ENCODE peak calls at places on chromosome 7, in eight cellular contexts. One of them, this sample, is unnamed.

GRCh38 chr7:143417734-143418378 is 9.2 kb upstream of the EPHA1 start:
- DNase-seq in tibial nerve: no peak
- DNase-seq in adrenal gland: no peak
- DNase-seq in heart left ventricle: no peak
- DNase-seq in IMR-90: peak; percentile 26
- DNase-seq in upper lobe of left lung: no peak
- DNase-seq in testis: no peak
- DNase-seq in K562: no peak
- DNase-seq in this sample: no peak

GRCh38 chr7:140867467-140868314 is 57.0 kb downstream of the BRAF start:
- DNase-seq in tibial nerve: no peak
- DNase-seq in adrenal gland: no peak
- DNase-seq in heart left ventricle: no peak
- DNase-seq in IMR-90: no peak
- DNase-seq in upper lobe of left lung: no peak
- DNase-seq in testis: no peak
- DNase-seq in K562: no peak
- DNase-seq in this sample: no peak

GRCh38 chr7:110835209-110835608 is 255.7 kb upstream of the LRRN3 start:
- DNase-seq in tibial nerve: no peak
- DNase-seq in adrenal gland: peak; percentile 40
- DNase-seq in heart left ventricle: no peak
- DNase-seq in IMR-90: no peak
- DNase-seq in upper lobe of left lung: no peak
- DNase-seq in testis: no peak
- DNase-seq in K562: no peak
- DNase-seq in this sample: no peak

GRCh38 chr7:116399808-116400207 is 99.7 kb upstream of the CAV2 start:
- DNase-seq in tibial nerve: no peak
- DNase-seq in adrenal gland: no peak
- DNase-seq in heart left ventricle: no peak
- DNase-seq in IMR-90: peak; percentile 64
- DNase-seq in upper lobe of left lung: no peak
- DNase-seq in testis: no peak
- DNase-seq in K562: no peak
- DNase-seq in this sample: no peak

GRCh38 chr7:34070486-34071323 is 165.4 kb downstream of the BMPER start:
- DNase-seq in tibial nerve: no peak
- DNase-seq in adrenal gland: no peak
- DNase-seq in heart left ventricle: no peak
- DNase-seq in IMR-90: peak; percentile 82
- DNase-seq in upper lobe of left lung: no peak
- DNase-seq in testis: no peak
- DNase-seq in K562: no peak
- DNase-seq in this sample: no peak

GRCh38 chr7:118104812-118105441 is 79.0 kb upstream of the LSM8 start:
- DNase-seq in tibial nerve: no peak
- DNase-seq in adrenal gland: no peak
- DNase-seq in heart left ventricle: no peak
- DNase-seq in IMR-90: peak; percentile 40
- DNase-seq in upper lobe of left lung: no peak
- DNase-seq in testis: no peak
- DNase-seq in K562: no peak
- DNase-seq in this sample: peak; percentile 14

GRCh38 chr7:21941570-21942224 is 4.0 kb downstream of the CDCA7L start:
- DNase-seq in tibial nerve: no peak
- DNase-seq in adrenal gland: no peak
- DNase-seq in heart left ventricle: no peak
- DNase-seq in IMR-90: peak; percentile 43
- DNase-seq in upper lobe of left lung: no peak
- DNase-seq in testis: no peak
- DNase-seq in K562: no peak
- DNase-seq in this sample: peak; percentile 48

GRCh38 chr7:113561446-113561845 is 357.4 kb downstream of the PPP1R3A start:
- DNase-seq in tibial nerve: no peak
- DNase-seq in adrenal gland: no peak
- DNase-seq in heart left ventricle: no peak
- DNase-seq in IMR-90: peak; percentile 21
- DNase-seq in upper lobe of left lung: no peak
- DNase-seq in testis: no peak
- DNase-seq in K562: no peak
- DNase-seq in this sample: no peak

GRCh38 chr7:112726076-112726475 is 64.1 kb downstream of the TMEM168 start:
- DNase-seq in tibial nerve: no peak
- DNase-seq in adrenal gland: no peak
- DNase-seq in heart left ventricle: no peak
- DNase-seq in IMR-90: no peak
- DNase-seq in upper lobe of left lung: no peak
- DNase-seq in testis: no peak
- DNase-seq in K562: peak; percentile 37
- DNase-seq in this sample: no peak

GRCh38 chr7:16210171-16210570 is 211.2 kb downstream of the CRPPA start:
- DNase-seq in tibial nerve: no peak
- DNase-seq in adrenal gland: no peak
- DNase-seq in heart left ventricle: no peak
- DNase-seq in IMR-90: no peak
- DNase-seq in upper lobe of left lung: no peak
- DNase-seq in testis: no peak
- DNase-seq in K562: peak; percentile 29
- DNase-seq in this sample: peak; percentile 51

GRCh38 chr7:4066206-4066605 is 615.9 kb upstream of the FOXK1 start:
- DNase-seq in tibial nerve: no peak
- DNase-seq in adrenal gland: no peak
- DNase-seq in heart left ventricle: no peak
- DNase-seq in IMR-90: no peak
- DNase-seq in upper lobe of left lung: no peak
- DNase-seq in testis: no peak
- DNase-seq in K562: no peak
- DNase-seq in this sample: no peak

GRCh38 chr7:33870120-33870519 is 35.2 kb upstream of the BMPER start:
- DNase-seq in tibial nerve: no peak
- DNase-seq in adrenal gland: no peak
- DNase-seq in heart left ventricle: no peak
- DNase-seq in IMR-90: no peak
- DNase-seq in upper lobe of left lung: no peak
- DNase-seq in testis: no peak
- DNase-seq in K562: no peak
- DNase-seq in this sample: no peak

GRCh38 chr7:141126107-141126506 is 52.2 kb downstream of the TMEM178B start:
- DNase-seq in tibial nerve: no peak
- DNase-seq in adrenal gland: no peak
- DNase-seq in heart left ventricle: no peak
- DNase-seq in IMR-90: no peak
- DNase-seq in upper lobe of left lung: no peak
- DNase-seq in testis: no peak
- DNase-seq in K562: no peak
- DNase-seq in this sample: no peak

GRCh38 chr7:41709621-41710020 is 6.7 kb upstream of the INHBA start:
- DNase-seq in tibial nerve: no peak
- DNase-seq in adrenal gland: no peak
- DNase-seq in heart left ventricle: no peak
- DNase-seq in IMR-90: peak; percentile 99
- DNase-seq in upper lobe of left lung: no peak
- DNase-seq in testis: no peak
- DNase-seq in K562: no peak
- DNase-seq in this sample: no peak

DNA sequence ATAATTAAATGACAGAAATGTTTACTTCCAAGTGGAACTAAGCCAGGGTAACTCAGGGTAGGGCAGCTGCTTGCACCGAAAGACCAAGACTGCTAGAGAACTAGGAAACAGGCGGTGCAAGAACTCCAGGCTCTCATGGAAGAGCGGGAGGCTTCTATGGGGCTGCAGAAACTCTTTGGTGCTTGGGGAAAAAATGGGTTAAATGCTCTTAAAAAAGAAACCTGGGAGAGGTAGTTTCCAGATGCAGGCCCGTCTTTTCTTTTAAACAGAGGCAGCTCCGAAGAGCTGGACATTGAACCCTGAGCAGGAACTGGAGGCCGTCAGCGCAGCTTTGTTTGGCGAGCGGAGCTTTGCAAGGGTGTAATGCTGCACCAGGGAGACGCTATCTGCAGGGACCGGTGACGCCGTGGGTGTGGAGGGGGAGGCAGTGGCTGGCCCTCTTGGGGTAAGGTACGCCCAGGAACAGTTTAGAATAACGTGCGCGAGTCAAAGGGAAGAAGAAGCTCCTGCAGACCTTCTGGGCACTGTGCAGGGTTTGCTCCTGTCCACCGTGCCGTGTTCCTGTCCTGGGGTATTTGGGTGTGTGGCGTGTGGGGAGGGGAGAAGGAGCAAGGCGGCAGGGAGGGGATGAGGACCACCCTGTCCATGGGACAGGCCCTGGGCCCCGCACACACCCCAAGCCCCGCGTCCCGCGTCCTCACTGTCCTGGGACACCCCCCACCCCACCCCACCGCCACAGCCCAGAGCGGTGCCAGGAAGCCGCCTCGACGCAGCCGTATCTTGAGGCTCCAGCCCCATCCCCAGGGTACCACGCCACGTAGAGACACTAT is 59.0 kb downstream of the EGFR start:
- DNase-seq in tibial nerve: no peak
- DNase-seq in adrenal gland: no peak
- DNase-seq in heart left ventricle: no peak
- DNase-seq in IMR-90: no peak
- DNase-seq in upper lobe of left lung: peak; percentile 77
- DNase-seq in testis: no peak
- DNase-seq in K562: no peak
- DNase-seq in this sample: no peak
- TF ChIP-seq POLR2A in tibial nerve: no peak
- TF ChIP-seq POLR2A in adrenal gland: no peak
- TF ChIP-seq POLR2A in heart left ventricle: no peak
- TF ChIP-seq POLR2A in IMR-90: no peak
- TF ChIP-seq POLR2A in upper lobe of left lung: no peak
- TF ChIP-seq POLR2A in testis: no peak
- TF ChIP-seq POLR2A in K562: no peak
- TF ChIP-seq POLR2A in this sample: no peak

DNA sequence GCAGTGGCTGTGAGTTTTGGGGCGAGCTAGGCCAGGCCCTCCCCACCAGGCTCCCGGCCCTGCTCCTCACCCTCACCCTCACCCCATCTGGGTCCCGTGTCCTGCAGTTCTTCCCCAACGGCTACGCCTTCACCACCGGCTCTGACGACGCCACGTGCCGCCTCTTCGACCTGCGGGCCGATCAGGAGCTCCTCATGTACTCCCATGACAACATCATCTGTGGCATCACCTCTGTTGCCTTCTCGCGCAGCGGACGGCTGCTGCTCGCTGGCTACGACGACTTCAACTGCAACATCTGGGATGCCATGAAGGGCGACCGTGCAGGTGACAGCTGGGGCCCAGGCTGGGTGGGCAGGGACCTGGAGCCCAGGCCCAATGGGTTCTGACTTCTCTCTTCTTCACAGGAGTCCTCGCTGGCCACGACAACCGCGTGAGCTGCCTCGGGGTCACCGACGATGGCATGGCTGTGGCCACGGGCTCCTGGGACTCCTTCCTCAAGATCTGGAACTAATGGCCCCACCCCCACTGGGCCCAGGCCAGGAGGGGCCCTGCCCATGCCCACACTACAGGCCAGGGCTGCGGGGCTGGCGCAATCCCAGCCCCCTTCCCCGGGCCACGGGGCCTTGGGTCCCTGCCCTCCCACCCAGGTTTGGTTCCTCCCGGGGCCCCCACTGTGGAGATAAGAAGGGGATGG is 4.9 kb downstream of the GNB2 start:
- DNase-seq in tibial nerve: no peak
- DNase-seq in adrenal gland: no peak
- DNase-seq in heart left ventricle: no peak
- DNase-seq in IMR-90: no peak
- DNase-seq in upper lobe of left lung: peak; percentile 81
- DNase-seq in testis: no peak
- DNase-seq in K562: peak; percentile 42
- DNase-seq in this sample: no peak
- TF ChIP-seq POLR2A in tibial nerve: no peak
- TF ChIP-seq POLR2A in adrenal gland: no peak
- TF ChIP-seq POLR2A in heart left ventricle: no peak
- TF ChIP-seq POLR2A in IMR-90: no peak
- TF ChIP-seq POLR2A in upper lobe of left lung: no peak
- TF ChIP-seq POLR2A in testis: no peak
- TF ChIP-seq POLR2A in K562: peak; percentile 59
- TF ChIP-seq POLR2A in this sample: peak; percentile 29

DNA sequence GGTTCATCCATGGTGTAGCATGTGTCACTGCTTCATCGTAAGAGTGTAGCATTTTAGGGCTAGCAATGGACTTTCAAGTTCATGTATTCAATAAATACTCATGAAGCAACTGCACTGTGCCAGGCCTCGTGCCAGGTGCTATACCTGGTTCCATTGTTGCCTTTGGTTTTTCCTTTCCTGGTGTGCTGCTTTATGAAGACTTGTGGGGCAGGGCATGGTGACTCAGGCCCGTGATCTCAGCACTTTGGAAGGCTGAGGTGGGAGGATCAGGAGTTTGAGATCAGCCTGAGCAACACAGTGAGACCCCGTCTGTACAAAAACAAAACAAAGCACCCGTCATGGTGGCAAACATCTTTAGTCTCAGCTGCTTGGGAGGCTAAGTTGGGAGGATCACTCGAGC is 2.2 kb upstream of the CPA4 start:
- DNase-seq in tibial nerve: no peak
- DNase-seq in adrenal gland: no peak
- DNase-seq in heart left ventricle: no peak
- DNase-seq in IMR-90: peak; percentile 77
- DNase-seq in upper lobe of left lung: no peak
- DNase-seq in testis: no peak
- DNase-seq in K562: no peak
- DNase-seq in this sample: no peak
- TF ChIP-seq POLR2A in tibial nerve: no peak
- TF ChIP-seq POLR2A in adrenal gland: no peak
- TF ChIP-seq POLR2A in heart left ventricle: no peak
- TF ChIP-seq POLR2A in IMR-90: no peak
- TF ChIP-seq POLR2A in upper lobe of left lung: no peak
- TF ChIP-seq POLR2A in testis: no peak
- TF ChIP-seq POLR2A in K562: no peak
- TF ChIP-seq POLR2A in this sample: no peak

GRCh38 chr7:37784015-37784414 is 64.4 kb upstream of the NME8 start:
- DNase-seq in tibial nerve: no peak
- DNase-seq in adrenal gland: no peak
- DNase-seq in heart left ventricle: no peak
- DNase-seq in IMR-90: no peak
- DNase-seq in upper lobe of left lung: no peak
- DNase-seq in testis: no peak
- DNase-seq in K562: no peak
- DNase-seq in this sample: no peak

GRCh38 chr7:37786741-37787569 is 61.4 kb upstream of the NME8 start:
- DNase-seq in tibial nerve: no peak
- DNase-seq in adrenal gland: no peak
- DNase-seq in heart left ventricle: no peak
- DNase-seq in IMR-90: no peak
- DNase-seq in upper lobe of left lung: no peak
- DNase-seq in testis: no peak
- DNase-seq in K562: no peak
- DNase-seq in this sample: no peak

DNA sequence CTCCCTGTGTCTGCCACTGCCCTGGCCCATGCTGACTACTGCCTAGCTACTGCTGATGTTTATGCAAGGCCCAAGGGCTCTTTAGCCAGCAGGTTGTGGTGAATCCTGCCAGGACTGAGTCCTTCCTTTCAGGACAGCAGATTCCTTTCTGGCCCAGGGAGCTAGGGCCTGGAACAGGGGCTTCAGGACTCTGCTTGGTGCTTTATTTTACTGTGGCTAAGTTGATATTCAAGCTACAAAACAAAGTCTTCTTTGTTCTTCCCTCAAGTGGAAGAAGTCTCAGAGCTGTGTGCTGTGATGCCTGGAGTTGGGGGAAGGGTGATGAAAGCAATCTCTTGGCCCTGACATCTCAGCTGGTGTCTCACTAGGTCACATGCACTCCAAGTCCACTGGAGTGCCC is 66.2 kb upstream of the NME8 start:
- DNase-seq in tibial nerve: no peak
- DNase-seq in adrenal gland: no peak
- DNase-seq in heart left ventricle: no peak
- DNase-seq in IMR-90: no peak
- DNase-seq in upper lobe of left lung: no peak
- DNase-seq in testis: no peak
- DNase-seq in K562: no peak
- DNase-seq in this sample: no peak
- TF ChIP-seq POLR2A in tibial nerve: no peak
- TF ChIP-seq POLR2A in adrenal gland: no peak
- TF ChIP-seq POLR2A in heart left ventricle: no peak
- TF ChIP-seq POLR2A in IMR-90: no peak
- TF ChIP-seq POLR2A in upper lobe of left lung: no peak
- TF ChIP-seq POLR2A in testis: no peak
- TF ChIP-seq POLR2A in K562: no peak
- TF ChIP-seq POLR2A in this sample: no peak

This sample was measured in erythroblast.